ENCODE peak calls at places on chromosomes 3 and 15, in seven cellular contexts. One of them, this sample, is unnamed. For H3K9me3 and H3K27me3, the result is how much of the 10 kb centered on the place peaks cover.

GRCh38 chr15:91054791-91055190 is 32.4 kb upstream of the VPS33B start:
- DNase-seq in A673: peak
- DNase-seq in astrocyte: no peak
- DNase-seq in NT2/D1: no peak
- DNase-seq in endodermal cell: no peak
- DNase-seq in endothelial cell of umbilical vein: no peak
- DNase-seq in CD8-positive, alpha-beta memory T cell: no peak
- DNase-seq in this sample: no peak

GRCh38 chr15:38972831-38973230 is 408.2 kb upstream of the RASGRP1 start:
- DNase-seq in A673: no peak
- DNase-seq in astrocyte: peak
- DNase-seq in NT2/D1: no peak
- DNase-seq in endodermal cell: no peak
- DNase-seq in endothelial cell of umbilical vein: no peak
- DNase-seq in CD8-positive, alpha-beta memory T cell: no peak
- DNase-seq in this sample: no peak

GRCh38 chr3:113409676-113410075 is 31.6 kb downstream of the CFAP44 start:
- DNase-seq in A673: peak
- DNase-seq in astrocyte: peak
- DNase-seq in NT2/D1: no peak
- DNase-seq in endodermal cell: no peak
- DNase-seq in endothelial cell of umbilical vein: no peak
- DNase-seq in CD8-positive, alpha-beta memory T cell: no peak
- DNase-seq in this sample: no peak

GRCh38 chr3:152865675-152866074 is 30.7 kb downstream of the P2RY1 start:
- DNase-seq in A673: peak
- DNase-seq in astrocyte: no peak
- DNase-seq in NT2/D1: no peak
- DNase-seq in endodermal cell: no peak
- DNase-seq in endothelial cell of umbilical vein: no peak
- DNase-seq in CD8-positive, alpha-beta memory T cell: no peak
- DNase-seq in this sample: no peak

GRCh38 chr3:169607909-169608308 is 55.6 kb downstream of the MECOM start:
- DNase-seq in A673: no peak
- DNase-seq in astrocyte: no peak
- DNase-seq in NT2/D1: no peak
- DNase-seq in endodermal cell: no peak
- DNase-seq in endothelial cell of umbilical vein: no peak
- DNase-seq in CD8-positive, alpha-beta memory T cell: no peak
- DNase-seq in this sample: no peak

GRCh38 chr15:65885668-65886218 is 16.5 kb downstream of the RAB11A start:
- DNase-seq in A673: no peak
- DNase-seq in astrocyte: no peak
- DNase-seq in NT2/D1: no peak
- DNase-seq in endodermal cell: no peak
- DNase-seq in endothelial cell of umbilical vein: no peak
- DNase-seq in CD8-positive, alpha-beta memory T cell: no peak
- DNase-seq in this sample: no peak

GRCh38 chr3:71579934-71580318 is 3.6 kb downstream of the FOXP1 start:
- DNase-seq in A673: peak
- DNase-seq in astrocyte: peak
- DNase-seq in NT2/D1: peak
- DNase-seq in endodermal cell: no peak
- DNase-seq in endothelial cell of umbilical vein: peak
- DNase-seq in CD8-positive, alpha-beta memory T cell: no peak
- DNase-seq in this sample: no peak

GRCh38 chr3:58433400-58434169 is at the start of gene PDHB:
- DNase-seq in A673: peak
- DNase-seq in astrocyte: peak
- DNase-seq in NT2/D1: peak
- DNase-seq in endodermal cell: peak
- DNase-seq in endothelial cell of umbilical vein: peak
- DNase-seq in CD8-positive, alpha-beta memory T cell: peak
- DNase-seq in this sample: peak

GRCh38 chr15:70165811-70166284 is 68.1 kb upstream of the TLE3 start:
- DNase-seq in A673: no peak
- DNase-seq in astrocyte: peak
- DNase-seq in NT2/D1: no peak
- DNase-seq in endodermal cell: peak
- DNase-seq in endothelial cell of umbilical vein: peak
- DNase-seq in CD8-positive, alpha-beta memory T cell: no peak
- DNase-seq in this sample: peak

GRCh38 chr15:66800584-66801235 is 98.7 kb downstream of the SMAD6 start:
- DNase-seq in A673: no peak
- DNase-seq in astrocyte: peak
- DNase-seq in NT2/D1: no peak
- DNase-seq in endodermal cell: peak
- DNase-seq in endothelial cell of umbilical vein: no peak
- DNase-seq in CD8-positive, alpha-beta memory T cell: no peak
- DNase-seq in this sample: no peak

GRCh38 chr3:29283739-29284138 is 2.9 kb downstream of the RBMS3 start:
- DNase-seq in A673: no peak
- DNase-seq in astrocyte: no peak
- DNase-seq in NT2/D1: no peak
- DNase-seq in endodermal cell: no peak
- DNase-seq in endothelial cell of umbilical vein: no peak
- DNase-seq in CD8-positive, alpha-beta memory T cell: no peak
- DNase-seq in this sample: no peak

GRCh38 chr3:70754314-70754713 is 441.9 kb upstream of the MDFIC2 start:
- DNase-seq in A673: no peak
- DNase-seq in astrocyte: no peak
- DNase-seq in NT2/D1: no peak
- DNase-seq in endodermal cell: no peak
- DNase-seq in endothelial cell of umbilical vein: no peak
- DNase-seq in CD8-positive, alpha-beta memory T cell: no peak
- DNase-seq in this sample: no peak

GRCh38 chr3:128524374-128525299 is 31.6 kb upstream of the GATA2 start:
- DNase-seq in A673: no peak
- DNase-seq in astrocyte: no peak
- DNase-seq in NT2/D1: no peak
- DNase-seq in endodermal cell: no peak
- DNase-seq in endothelial cell of umbilical vein: no peak
- DNase-seq in CD8-positive, alpha-beta memory T cell: no peak
- DNase-seq in this sample: no peak

GRCh38 chr3:23859839-23860382 is 54.2 kb downstream of the UBE2E1 start:
- DNase-seq in A673: no peak
- DNase-seq in astrocyte: no peak
- DNase-seq in NT2/D1: no peak
- DNase-seq in endodermal cell: no peak
- DNase-seq in endothelial cell of umbilical vein: no peak
- DNase-seq in CD8-positive, alpha-beta memory T cell: no peak
- DNase-seq in this sample: no peak

GRCh38 chr3:17025594-17026139 is 140.9 kb downstream of the PLCL2 start:
- DNase-seq in A673: no peak
- DNase-seq in astrocyte: no peak
- DNase-seq in NT2/D1: no peak
- DNase-seq in endodermal cell: no peak
- DNase-seq in endothelial cell of umbilical vein: no peak
- DNase-seq in CD8-positive, alpha-beta memory T cell: no peak
- DNase-seq in this sample: no peak

GRCh38 chr3:122688996-122689395 is 8.4 kb downstream of the PARP14 start:
- DNase-seq in A673: no peak
- DNase-seq in astrocyte: no peak
- DNase-seq in NT2/D1: no peak
- DNase-seq in endodermal cell: no peak
- DNase-seq in endothelial cell of umbilical vein: no peak
- DNase-seq in CD8-positive, alpha-beta memory T cell: no peak
- DNase-seq in this sample: peak

GRCh38 chr3:113002676-113003075 is 11.9 kb downstream of the GTPBP8 start:
- DNase-seq in A673: no peak
- DNase-seq in astrocyte: no peak
- DNase-seq in NT2/D1: no peak
- DNase-seq in endodermal cell: peak
- DNase-seq in endothelial cell of umbilical vein: no peak
- DNase-seq in CD8-positive, alpha-beta memory T cell: peak
- DNase-seq in this sample: no peak

GRCh38 chr3:3160826-3161225 is 18.7 kb downstream of the CRBN start:
- DNase-seq in A673: no peak
- DNase-seq in astrocyte: no peak
- DNase-seq in NT2/D1: no peak
- DNase-seq in endodermal cell: no peak
- DNase-seq in endothelial cell of umbilical vein: peak
- DNase-seq in CD8-positive, alpha-beta memory T cell: no peak
- DNase-seq in this sample: no peak

GRCh38 chr3:31314261-31314660 is 218.5 kb upstream of the STT3B start:
- DNase-seq in A673: no peak
- DNase-seq in astrocyte: no peak
- DNase-seq in NT2/D1: no peak
- DNase-seq in endodermal cell: no peak
- DNase-seq in endothelial cell of umbilical vein: no peak
- DNase-seq in CD8-positive, alpha-beta memory T cell: no peak
- DNase-seq in this sample: no peak

GRCh38 chr3:148911597-148911996 is 46.5 kb downstream of the CPA3 start:
- DNase-seq in A673: no peak
- DNase-seq in astrocyte: no peak
- DNase-seq in NT2/D1: no peak
- DNase-seq in endodermal cell: no peak
- DNase-seq in endothelial cell of umbilical vein: no peak
- DNase-seq in CD8-positive, alpha-beta memory T cell: no peak
- DNase-seq in this sample: no peak

GRCh38 chr15:26287381-26287780 is 424.3 kb upstream of the ATP10A start:
- DNase-seq in A673: no peak
- DNase-seq in astrocyte: no peak
- DNase-seq in NT2/D1: no peak
- DNase-seq in endodermal cell: no peak
- DNase-seq in endothelial cell of umbilical vein: no peak
- DNase-seq in CD8-positive, alpha-beta memory T cell: no peak
- DNase-seq in this sample: no peak

GRCh38 chr3:31466016-31466415 is 66.7 kb upstream of the STT3B start:
- DNase-seq in A673: no peak
- DNase-seq in astrocyte: peak
- DNase-seq in NT2/D1: no peak
- DNase-seq in endodermal cell: no peak
- DNase-seq in endothelial cell of umbilical vein: no peak
- DNase-seq in CD8-positive, alpha-beta memory T cell: no peak
- DNase-seq in this sample: no peak

GRCh38 chr15:31313223-31313622 is 13.4 kb upstream of the KLF13 start:
- DNase-seq in A673: no peak
- DNase-seq in astrocyte: no peak
- DNase-seq in NT2/D1: no peak
- DNase-seq in endodermal cell: no peak
- DNase-seq in endothelial cell of umbilical vein: no peak
- DNase-seq in CD8-positive, alpha-beta memory T cell: no peak
- DNase-seq in this sample: no peak

DNA sequence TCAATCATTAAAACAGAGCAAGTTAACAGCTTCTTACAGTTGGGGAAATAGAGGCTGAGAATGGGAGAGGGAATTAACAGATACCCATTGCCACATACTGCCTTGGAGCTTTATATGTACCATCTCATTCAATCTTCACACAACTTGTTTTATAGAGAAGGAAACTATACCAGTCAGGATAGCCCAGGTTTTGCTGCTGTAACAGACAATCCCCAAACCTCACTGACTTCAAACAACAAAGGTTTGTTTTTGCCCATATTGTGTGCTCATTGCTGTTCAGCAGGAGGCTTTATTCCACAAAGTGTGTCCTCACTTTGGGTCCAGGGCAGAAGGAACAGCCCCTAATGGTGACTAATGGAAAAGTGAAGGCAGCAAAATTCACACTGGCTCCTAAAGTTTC is 59.2 kb downstream of the SPSB4 start:
- DNase-seq in A673: no peak
- DNase-seq in astrocyte: no peak
- DNase-seq in NT2/D1: no peak
- DNase-seq in endodermal cell: no peak
- DNase-seq in endothelial cell of umbilical vein: no peak
- DNase-seq in CD8-positive, alpha-beta memory T cell: no peak
- DNase-seq in this sample: no peak
- H3K9me3 ChIP-seq in A673: under half
- H3K9me3 ChIP-seq in astrocyte: under half
- H3K9me3 ChIP-seq in NT2/D1: under half
- H3K9me3 ChIP-seq in endodermal cell: under half
- H3K9me3 ChIP-seq in endothelial cell of umbilical vein: under half
- H3K9me3 ChIP-seq in CD8-positive, alpha-beta memory T cell: under half
- H3K9me3 ChIP-seq in this sample: under half

DNA sequence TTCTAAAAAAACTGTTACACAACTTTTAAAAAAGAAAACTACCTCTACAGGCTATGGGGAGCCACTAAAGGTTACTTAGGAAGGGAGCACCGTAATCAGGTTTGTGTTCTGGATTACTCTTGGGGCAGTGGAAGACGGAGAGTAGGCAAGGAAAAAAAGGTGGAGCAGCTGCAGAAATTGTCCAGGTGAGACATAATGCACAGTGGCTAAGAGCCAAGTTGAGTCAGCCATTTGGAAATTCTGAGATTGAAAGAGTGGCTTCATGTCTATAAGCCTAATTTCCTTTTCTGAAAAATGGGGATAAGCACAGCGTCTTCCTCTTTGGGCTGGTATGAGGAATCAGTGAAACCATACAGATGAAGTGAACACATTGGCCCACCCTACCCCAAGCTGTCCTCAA is 195.2 kb downstream of the CADPS start:
- DNase-seq in A673: no peak
- DNase-seq in astrocyte: no peak
- DNase-seq in NT2/D1: no peak
- DNase-seq in endodermal cell: no peak
- DNase-seq in endothelial cell of umbilical vein: no peak
- DNase-seq in CD8-positive, alpha-beta memory T cell: no peak
- DNase-seq in this sample: no peak
- H3K27me3 ChIP-seq in A673: under half
- H3K27me3 ChIP-seq in astrocyte: under half
- H3K27me3 ChIP-seq in NT2/D1: under half
- H3K27me3 ChIP-seq in endodermal cell: under half
- H3K27me3 ChIP-seq in endothelial cell of umbilical vein: under half
- H3K27me3 ChIP-seq in CD8-positive, alpha-beta memory T cell: under half
- H3K27me3 ChIP-seq in this sample: under half

DNA sequence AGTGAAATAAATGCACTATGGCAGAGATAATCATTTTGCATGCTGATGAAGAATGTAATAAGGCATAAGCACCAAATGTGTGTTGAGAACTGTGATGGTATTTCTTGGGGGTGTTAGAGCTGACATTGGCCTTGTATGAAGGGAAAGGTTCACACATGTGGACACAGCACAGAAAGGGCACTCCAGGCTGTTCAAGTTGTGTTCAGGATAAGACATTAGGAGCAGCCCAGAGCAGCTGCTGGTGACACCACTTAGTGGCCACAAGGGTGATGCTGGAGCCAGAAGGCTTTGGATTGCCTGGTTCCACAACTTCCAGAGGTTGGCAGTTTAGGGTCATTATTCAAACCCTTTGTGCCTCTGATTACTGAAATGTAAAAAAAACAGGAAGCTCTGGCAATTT is 155.4 kb downstream of the GOLGA6L6 start:
- DNase-seq in A673: no peak
- DNase-seq in astrocyte: no peak
- DNase-seq in NT2/D1: no peak
- DNase-seq in endodermal cell: no peak
- DNase-seq in endothelial cell of umbilical vein: no peak
- DNase-seq in CD8-positive, alpha-beta memory T cell: no peak
- DNase-seq in this sample: no peak
- H3K9me3 ChIP-seq in A673: half or more
- H3K9me3 ChIP-seq in astrocyte: under half
- H3K9me3 ChIP-seq in NT2/D1: under half
- H3K9me3 ChIP-seq in endodermal cell: half or more
- H3K9me3 ChIP-seq in endothelial cell of umbilical vein: under half
- H3K9me3 ChIP-seq in CD8-positive, alpha-beta memory T cell: under half
- H3K9me3 ChIP-seq in this sample: under half

DNA sequence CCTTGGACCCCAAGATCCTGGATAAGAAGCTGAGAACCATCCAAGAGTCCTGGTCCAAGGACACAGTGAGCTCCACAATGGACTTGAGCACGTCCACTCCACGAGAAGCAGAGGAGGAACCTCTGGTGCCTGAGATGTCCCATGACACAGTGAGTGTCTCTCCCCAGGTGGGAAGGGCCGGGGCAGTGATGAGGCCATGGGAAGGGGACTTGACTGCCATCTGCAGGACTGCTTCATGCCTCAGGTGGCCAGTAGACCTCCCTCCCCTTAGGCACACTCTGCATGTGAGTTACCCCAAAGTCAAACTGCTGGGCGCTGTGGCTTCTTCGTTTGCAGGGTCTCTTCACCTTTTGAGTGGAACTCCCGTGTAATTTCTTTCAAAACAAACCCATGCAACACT is 59.7 kb downstream of the CCDC33 start:
- DNase-seq in A673: no peak
- DNase-seq in astrocyte: no peak
- DNase-seq in NT2/D1: no peak
- DNase-seq in endodermal cell: peak
- DNase-seq in endothelial cell of umbilical vein: no peak
- DNase-seq in CD8-positive, alpha-beta memory T cell: no peak
- DNase-seq in this sample: no peak
- H3K27me3 ChIP-seq in A673: under half
- H3K27me3 ChIP-seq in astrocyte: under half
- H3K27me3 ChIP-seq in NT2/D1: half or more
- H3K27me3 ChIP-seq in endodermal cell: under half
- H3K27me3 ChIP-seq in endothelial cell of umbilical vein: under half
- H3K27me3 ChIP-seq in CD8-positive, alpha-beta memory T cell: under half
- H3K27me3 ChIP-seq in this sample: under half

This sample was measured in aorta.